ENCODE peak calls at places on chromosome 18, in four cellular contexts. P is naive thymus-derived CD8-positive, alpha-beta T cell; W is NCI-H460; Z is AG04450. I is an unnamed sample.

GRCh38 chr18:25251127-25251526 is 100.8 kb downstream of the ZNF521 start:
- DNase-seq in P (no peak), W (no peak), Z (no peak), I (no peak)

GRCh38 chr18:6624729-6625308 is 104.7 kb upstream of the ARHGAP28 start:
- DNase-seq in P (no peak), W (no peak), Z (no peak), I (no peak)

GRCh38 chr18:56067216-56067611 is 479.2 kb upstream of the TCF4 start:
- DNase-seq in P (no peak), W (no peak), Z (no peak), I (no peak)

GRCh38 chr18:11673560-11673959 is 15.5 kb upstream of the GNAL start:
- DNase-seq in P (no peak), W (no peak), Z (no peak), I (no peak)

GRCh38 chr18:46474487-46475366 is 182.3 kb downstream of the LOXHD1 start:
- DNase-seq in P (no peak), W (no peak), Z (no peak), I (no peak)

GRCh38 chr18:70464343-70465114 is 175.7 kb downstream of the SOCS6 start:
- DNase-seq in P (peak), W (peak), Z (no peak), I (peak)

GRCh38 chr18:32469190-32469611 is 1.5 kb downstream of the GAREM1 start:
- DNase-seq in P (peak), W (no peak), Z (no peak), I (no peak)

GRCh38 chr18:48815581-48816324 is 135.0 kb downstream of the SMAD7 start:
- DNase-seq in P (no peak), W (no peak), Z (no peak), I (no peak)

GRCh38 chr18:41389936-41390667 is 564.9 kb upstream of the PIK3C3 start:
- DNase-seq in P (no peak), W (no peak), Z (no peak), I (no peak)

GRCh38 chr18:37535968-37536367 is 29.6 kb downstream of the CELF4 start:
- DNase-seq in P (no peak), W (no peak), Z (no peak), I (no peak)

GRCh38 chr18:484749-485464 is 15.6 kb downstream of the COLEC12 start:
- DNase-seq in P (no peak), W (no peak), Z (no peak), I (no peak)

GRCh38 chr18:24208270-24209035 is 69.6 kb downstream of the CABYR start:
- DNase-seq in P (no peak), W (no peak), Z (no peak), I (no peak)

GRCh38 chr18:51724790-51725721 is 527.6 kb upstream of the MEX3C start:
- DNase-seq in P (no peak), W (peak), Z (no peak), I (no peak)

GRCh38 chr18:78934551-78935225 is 44.9 kb upstream of the SALL3 start:
- DNase-seq in P (no peak), W (no peak), Z (no peak), I (no peak)

GRCh38 chr18:76621782-76622495 is 126.9 kb upstream of the ZNF516 start:
- DNase-seq in P (no peak), W (no peak), Z (no peak), I (no peak)

GRCh38 chr18:31513189-31513907 is 15.4 kb downstream of the DSG2 start:
- DNase-seq in P (no peak), W (no peak), Z (no peak), I (no peak)

GRCh38 chr18:33873127-33873526 is 295.1 kb downstream of the ASXL3 start:
- DNase-seq in P (no peak), W (no peak), Z (no peak), I (no peak)

GRCh38 chr18:77096936-77097886 is 35.4 kb downstream of the MBP start:
- DNase-seq in P (no peak), W (no peak), Z (no peak), I (no peak)

GRCh38 chr18:10022365-10022764 is 108.5 kb downstream of the VAPA start:
- DNase-seq in P (no peak), W (no peak), Z (no peak), I (no peak)

GRCh38 chr18:46261799-46262198 is 157.6 kb downstream of the HAUS1 start:
- DNase-seq in P (no peak), W (no peak), Z (no peak), I (no peak)

GRCh38 chr18:26657618-26658581 is 109.5 kb upstream of the KCTD1 start:
- DNase-seq in P (no peak), W (no peak), Z (no peak), I (no peak)

GRCh38 chr18:31325051-31325450 is 7.1 kb downstream of the DSG1 start:
- DNase-seq in P (no peak), W (peak), Z (no peak), I (no peak)

GRCh38 chr18:68772268-68772667 is 25.6 kb upstream of the CCDC102B start:
- DNase-seq in P (no peak), W (no peak), Z (no peak), I (no peak)

GRCh38 chr18:76985156-76985950 is 147.2 kb downstream of the MBP start:
- DNase-seq in P (no peak), W (no peak), Z (no peak), I (no peak)

GRCh38 chr18:3044931-3045698 is 32.2 kb upstream of the LPIN2 start:
- DNase-seq in P (no peak), W (no peak), Z (no peak), I (no peak)

GRCh38 chr18:26488417-26489009 is 59.8 kb downstream of the KCTD1 start:
- DNase-seq in P (no peak), W (no peak), Z (no peak), I (no peak)

GRCh38 chr18:9172506-9173127 is 36.0 kb downstream of the ANKRD12 start:
- DNase-seq in P (no peak), W (no peak), Z (no peak), I (no peak)

GRCh38 chr18:23916338-23916737 is 98.2 kb upstream of the TTC39C start:
- DNase-seq in P (no peak), W (no peak), Z (no peak), I (no peak)

GRCh38 chr18:23133860-23134779 is 1.2 kb upstream of the CABLES1 start:
- DNase-seq in P (peak), W (no peak), Z (no peak), I (no peak)

GRCh38 chr18:5646739-5647138 is 102.9 kb upstream of the EPB41L3 start:
- DNase-seq in P (no peak), W (no peak), Z (no peak), I (no peak)

GRCh38 chr18:48010264-48010663 is 79.8 kb upstream of the SMAD2 start:
- DNase-seq in P (no peak), W (no peak), Z (no peak), I (no peak)